ENCODE peak calls at places on chromosomes 1 and 21, in four cellular contexts. O is H1, P is HepG2, T is K562. L is an unnamed sample.

GRCh38 chr1:172999349-172999748 is 51.4 kb downstream of the TNFSF18 start:
- DNase-seq in O (no peak), P (no peak), T (no peak), L (no peak)

GRCh38 chr1:212002536-212002935 is 32.8 kb downstream of the INTS7 start:
- DNase-seq in O (no peak), P (no peak), T (no peak), L (no peak)

GRCh38 chr1:80056179-80056578 is 1049.6 kb upstream of the ADGRL4 start:
- DNase-seq in O (no peak), P (no peak), T (no peak), L (no peak)

GRCh38 chr1:206706298-206706791 is 21.6 kb downstream of the MAPKAPK2 start:
- DNase-seq in O (no peak), P (no peak), T (no peak), L (no peak)

GRCh38 chr1:111568160-111568559 is 51.4 kb upstream of the RAP1A start:
- DNase-seq in O (no peak), P (no peak), T (no peak), L (no peak)

GRCh38 chr1:21584096-21584495 is 74.9 kb downstream of the ALPL start:
- DNase-seq in O (no peak), P (no peak), T (no peak), L (no peak)

GRCh38 chr21:32611471-32611997 is 643 bp downstream of the CFAP298 start:
- DNase-seq in O (no peak), P (no peak), T (peak), L (peak)

GRCh38 chr1:218322762-218323161 is 22.4 kb upstream of the TGFB2 start:
- DNase-seq in O (no peak), P (no peak), T (no peak), L (no peak)

GRCh38 chr1:172351347-172351746 is 69.1 kb upstream of the C1orf105 start:
- DNase-seq in O (no peak), P (no peak), T (no peak), L (no peak)

GRCh38 chr1:83746234-83746633 is 252.7 kb downstream of the TTLL7 start:
- DNase-seq in O (no peak), P (no peak), T (no peak), L (no peak)

GRCh38 chr1:202671388-202671787 is 38.9 kb downstream of the SYT2 start:
- DNase-seq in O (no peak), P (no peak), T (no peak), L (no peak)

GRCh38 chr1:36966242-36966641 is 68.1 kb downstream of the GRIK3 start:
- DNase-seq in O (no peak), P (peak), T (peak), L (peak)

GRCh38 chr1:155322571-155322952 is 1.9 kb downstream of the RUSC1 start:
- DNase-seq in O (no peak), P (no peak), T (no peak), L (peak)

DNA sequence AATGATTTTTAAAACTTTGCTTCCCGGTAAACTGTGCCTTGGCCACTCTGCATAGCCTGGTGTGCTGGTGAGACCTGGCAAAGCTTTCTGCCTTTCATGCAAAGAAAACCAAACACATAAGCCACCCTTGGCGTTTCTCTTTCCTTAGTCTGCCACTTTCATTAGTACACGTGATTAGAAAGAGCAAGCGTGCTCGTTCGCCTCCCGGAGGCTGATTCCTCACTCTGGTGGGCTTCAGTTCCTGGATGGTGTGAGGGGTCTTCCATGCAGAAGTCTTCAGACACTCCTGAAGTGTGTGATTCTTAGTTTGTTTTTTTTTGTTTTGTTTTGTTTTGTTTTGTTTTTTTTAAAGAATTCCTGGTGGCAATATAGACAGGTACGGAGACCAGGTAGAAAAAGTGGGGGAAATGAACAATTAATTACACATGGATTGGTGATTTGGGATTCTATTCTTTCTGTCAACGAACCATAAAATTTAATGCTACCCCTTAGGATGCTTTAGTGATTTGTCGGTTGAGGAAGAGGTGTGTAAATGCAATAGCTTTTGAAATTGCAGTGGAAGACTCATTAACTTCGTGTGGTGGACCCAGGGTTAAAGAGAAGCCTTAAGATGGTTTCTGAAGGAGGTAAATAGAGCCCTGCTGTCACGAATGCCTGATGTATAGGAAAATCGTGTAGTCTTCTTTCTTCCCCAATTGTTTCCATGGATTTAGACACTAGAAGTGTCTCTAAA is 2.1 kb downstream of the GALNT2 start:
- DNase-seq in O (no peak), P (no peak), T (no peak), L (no peak)
- TF ChIP-seq POLR2AphosphoS5 in O (no peak), P (no peak), T (no peak), L (no peak)

DNA sequence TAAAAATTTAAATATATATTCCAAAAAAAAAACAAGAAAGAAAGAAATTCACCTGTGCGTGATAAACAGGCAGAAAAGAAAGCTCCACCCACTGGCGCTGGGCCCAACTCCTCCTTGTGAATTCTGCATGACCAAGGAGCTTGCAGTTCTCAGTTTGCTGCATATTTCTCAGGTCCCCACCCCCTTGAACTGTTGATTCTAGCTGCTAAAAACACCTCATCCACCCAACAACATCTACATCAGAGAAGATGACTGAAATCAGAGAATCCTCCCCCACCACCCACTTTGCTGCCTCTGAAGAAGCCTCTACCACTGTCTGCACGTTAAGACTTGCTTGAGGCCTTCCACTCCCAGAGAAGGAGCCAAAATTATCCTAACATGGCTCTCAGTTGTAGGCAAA is 104.8 kb downstream of the RGS2 start:
- DNase-seq in O (no peak), P (no peak), T (no peak), L (no peak)
- TF ChIP-seq JUN in O (no peak), P (no peak), T (no peak), L (no peak)

DNA sequence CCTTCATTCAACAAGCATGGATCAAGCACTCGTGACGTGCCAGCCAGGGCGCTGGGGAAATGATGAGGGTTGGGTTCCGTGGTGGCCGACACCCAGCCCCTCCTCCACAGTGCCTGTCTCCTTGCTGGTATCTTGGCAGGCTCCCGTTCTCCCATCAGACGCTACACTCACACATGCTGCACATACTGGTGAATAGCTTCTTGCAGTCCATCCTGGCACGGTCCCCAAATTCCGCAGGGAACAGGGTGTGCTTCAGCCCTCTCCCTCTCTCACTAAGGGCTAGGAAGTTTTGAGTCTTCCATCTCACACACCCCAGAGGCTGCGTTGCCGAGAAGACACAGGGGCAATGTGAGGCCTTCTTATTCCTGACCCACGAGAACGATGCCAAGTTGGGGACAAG is 10.1 kb upstream of the MEF2D start:
- DNase-seq in O (no peak), P (no peak), T (no peak), L (no peak)
- TF ChIP-seq POLR2AphosphoS5 in O (no peak), P (no peak), T (no peak), L (no peak)

GRCh38 chr21:42609806-42610205 is 43.6 kb upstream of the PDE9A start:
- DNase-seq in O (no peak), P (no peak), T (peak), L (no peak)
- TF ChIP-seq JUN in O (no peak), P (no peak), T (no peak), L (no peak)

GRCh38 chr1:85030536-85030935 is 17.8 kb downstream of the MCOLN3 start:
- DNase-seq in O (no peak), P (no peak), T (no peak), L (no peak)

GRCh38 chr1:85022700-85023099 is 25.6 kb downstream of the MCOLN3 start:
- DNase-seq in O (no peak), P (no peak), T (no peak), L (no peak)

GRCh38 chr1:85024736-85025135 is 23.6 kb downstream of the MCOLN3 start:
- DNase-seq in O (no peak), P (no peak), T (no peak), L (no peak)

GRCh38 chr1:85027242-85027983 is 20.9 kb downstream of the MCOLN3 start:
- DNase-seq in O (no peak), P (no peak), T (no peak), L (no peak)

DNA sequence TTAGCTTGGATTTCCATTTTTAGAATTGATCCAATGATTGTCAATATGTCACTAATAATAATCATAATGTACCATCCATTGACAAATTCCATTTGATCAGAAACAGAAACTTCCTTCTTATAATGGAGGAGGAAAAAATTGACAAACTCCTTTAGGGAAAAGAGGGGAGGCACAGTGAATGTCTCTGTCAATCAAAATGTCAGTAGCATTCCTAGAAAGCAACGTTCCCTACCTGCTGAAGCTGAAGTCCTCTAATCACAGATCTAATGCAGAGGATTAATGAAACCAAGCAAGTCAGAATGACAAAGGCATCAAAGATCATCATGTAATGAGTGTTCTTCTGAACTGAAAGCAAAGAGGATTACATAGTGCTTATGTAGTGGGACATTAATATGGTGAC is 22.4 kb downstream of the MCOLN3 start:
- DNase-seq in O (no peak), P (no peak), T (no peak), L (no peak)
- TF ChIP-seq POLR2AphosphoS5 in O (no peak), P (no peak), T (no peak), L (no peak)

GRCh38 chr1:6208723-6209660 is 3.1 kb downstream of the RNF207 start:
- DNase-seq in O (no peak), P (no peak), T (peak), L (peak)
- TF ChIP-seq JUN in O (no peak), P (no peak), T (no peak), L (no peak)

L was measured in endothelial cell of umbilical vein.